ENCODE peak calls at places on chromosomes 13 and 19, in five cellular contexts. Q is activated naive CD8-positive, alpha-beta T cell treated with anti-CD3 and anti-CD28 coated beads, Interleukin-2, amount 10 ng/mL, durations not matched to agents 7 days and 5 days; S is heart right ventricle; O is AG09319; N is esophagus squamous epithelium. D is an unnamed sample.

GRCh38 chr13:72163671-72164070 is 296.7 kb upstream of the DACH1 start:
- DNase-seq in Q (no peak), S (no peak), O (no peak), N (no peak), D (no peak)

GRCh38 chr13:26067601-26068000 is 15.8 kb upstream of the SHISA2 start:
- DNase-seq in Q (no peak), S (no peak), O (no peak), N (no peak), D (no peak)

GRCh38 chr19:17184381-17184841 is 30.7 kb upstream of the USE1 start:
- DNase-seq in Q (peak), S (no peak), O (no peak), N (no peak), D (no peak)

GRCh38 chr19:43406297-43406696 is 8.4 kb upstream of the TEX101 start:
- DNase-seq in Q (no peak), S (no peak), O (no peak), N (no peak), D (no peak)

GRCh38 chr13:39415003-39415402 is 188.0 kb downstream of the LHFPL6 start:
- DNase-seq in Q (no peak), S (no peak), O (no peak), N (no peak), D (peak)

GRCh38 chr19:40578442-40578908 is 1.8 kb downstream of the SHKBP1 start:
- DNase-seq in Q (no peak), S (no peak), O (no peak), N (no peak), D (peak)

GRCh38 chr19:55678121-55678671 is 3.2 kb downstream of the EPN1 start:
- DNase-seq in Q (no peak), S (no peak), O (no peak), N (peak), D (no peak)

GRCh38 chr19:56663931-56664500 is 7.5 kb downstream of the ZNF835 start:
- DNase-seq in Q (no peak), S (no peak), O (no peak), N (no peak), D (no peak)

GRCh38 chr13:106468207-106468606 is 67.3 kb downstream of the EFNB2 start:
- DNase-seq in Q (no peak), S (peak), O (no peak), N (no peak), D (no peak)

GRCh38 chr13:100658363-100658762 is 16.2 kb downstream of the TMTC4 start:
- DNase-seq in Q (peak), S (no peak), O (no peak), N (no peak), D (no peak)

GRCh38 chr19:45492627-45493470 is 4.0 kb downstream of the RTN2 start:
- DNase-seq in Q (no peak), S (peak), O (peak), N (no peak), D (peak)

GRCh38 chr19:38697641-38698071 is 46.6 kb downstream of the CAPN12 start:
- DNase-seq in Q (no peak), S (no peak), O (no peak), N (no peak), D (no peak)

GRCh38 chr13:23695711-23696512 is 125.7 kb downstream of the TNFRSF19 start:
- DNase-seq in Q (peak), S (peak), O (no peak), N (peak), D (no peak)

D was measured in iris pigment epithelial cell.